ENCODE peak calls at places on chromosomes 4 and X, in ten cellular contexts. N is ovary, X is HCT116, B is tibial artery, K is adrenal gland, L is heart left ventricle, Q is brain microvascular endothelial cell, J is K562, T is left ventricle myocardium inferior, Z is GM23338. P is an unnamed sample.

GRCh38 chr4:177728361-177729152 is 286.3 kb upstream of the AGA start:
- DNase-seq in N (no peak), X (peak), B (no peak), K (no peak), L (no peak), Q (no peak), J (peak), T (no peak), Z (peak), P (peak)

GRCh38 chrX:70196961-70197805 is 19.9 kb downstream of the DGAT2L6 start:
- DNase-seq in N (no peak), X (peak), B (peak), K (peak), L (peak), Q (peak), J (peak), T (peak), Z (peak), P (peak)

GRCh38 chrX:135973025-135973547 is 702 bp downstream of the MMGT1 start:
- DNase-seq in N (no peak), X (no peak), B (peak), K (peak), L (no peak), Q (peak), J (peak), T (no peak), Z (peak), P (no peak)

GRCh38 chrX:11241720-11242119 is 51.5 kb upstream of the AMELX start:
- DNase-seq in N (no peak), X (no peak), B (peak), K (no peak), L (no peak), Q (no peak), J (no peak), T (no peak), Z (no peak), P (no peak)

GRCh38 chr4:119034276-119035008 is 101.2 kb upstream of the MYOZ2 start:
- DNase-seq in N (no peak), X (no peak), B (no peak), K (no peak), L (no peak), Q (no peak), J (no peak), T (no peak), Z (peak), P (no peak)

GRCh38 chr4:81255524-81255923 is 40.5 kb upstream of the PRKG2 start:
- DNase-seq in N (no peak), X (no peak), B (no peak), K (no peak), L (no peak), Q (peak), J (no peak), T (no peak), Z (no peak), P (no peak)

GRCh38 chr4:8724436-8725070 is 132.0 kb downstream of the CPZ start:
- DNase-seq in N (peak), X (no peak), B (peak), K (no peak), L (peak), Q (no peak), J (no peak), T (no peak), Z (no peak), P (no peak)

GRCh38 chrX:49838374-49838773 is 9.3 kb downstream of the PAGE4 start:
- DNase-seq in N (no peak), X (peak), B (no peak), K (peak), L (no peak), Q (peak), J (peak), T (no peak), Z (peak), P (peak)

GRCh38 chrX:130196453-130196852 is 24.7 kb downstream of the RAB33A start:
- DNase-seq in N (no peak), X (no peak), B (no peak), K (no peak), L (no peak), Q (no peak), J (no peak), T (no peak), Z (no peak), P (no peak)

GRCh38 chr4:56505269-56506109 is at the start of gene ARL9:
- DNase-seq in N (peak), X (no peak), B (peak), K (peak), L (peak), Q (peak), J (no peak), T (peak), Z (peak), P (peak)

GRCh38 chr4:159526172-159526571 is 423.3 kb downstream of the RAPGEF2 start:
- DNase-seq in N (no peak), X (no peak), B (no peak), K (no peak), L (no peak), Q (no peak), J (no peak), T (no peak), Z (no peak), P (no peak)

GRCh38 chr4:99180367-99181169 is 36.5 kb upstream of the ADH4 start:
- DNase-seq in N (no peak), X (no peak), B (peak), K (peak), L (no peak), Q (peak), J (no peak), T (no peak), Z (no peak), P (peak)

GRCh38 chrX:150258463-150259430 is 104.4 kb upstream of the MAMLD1 start:
- DNase-seq in N (no peak), X (no peak), B (no peak), K (no peak), L (no peak), Q (no peak), J (no peak), T (no peak), Z (no peak), P (no peak)

GRCh38 chrX:38206036-38206435 is 14.6 kb downstream of the SRPX start:
- DNase-seq in N (no peak), X (no peak), B (no peak), K (no peak), L (no peak), Q (peak), J (no peak), T (no peak), Z (no peak), P (no peak)

GRCh38 chrX:107857815-107858214 is 32.1 kb downstream of the MID2 start:
- DNase-seq in N (no peak), X (no peak), B (no peak), K (no peak), L (no peak), Q (no peak), J (no peak), T (no peak), Z (no peak), P (no peak)

GRCh38 chrX:117989512-117989911 is 127.1 kb downstream of the KLHL13 start:
- DNase-seq in N (no peak), X (no peak), B (no peak), K (no peak), L (no peak), Q (no peak), J (no peak), T (no peak), Z (no peak), P (no peak)

GRCh38 chr4:112038861-112039260 is 106.4 kb upstream of the FAM241A start:
- DNase-seq in N (no peak), X (no peak), B (no peak), K (no peak), L (no peak), Q (peak), J (no peak), T (no peak), Z (no peak), P (no peak)

GRCh38 chr4:76028242-76028859 is 5.1 kb upstream of the CXCL10 start:
- DNase-seq in N (no peak), X (no peak), B (no peak), K (no peak), L (no peak), Q (no peak), J (no peak), T (no peak), Z (no peak), P (no peak)

GRCh38 chrX:71210829-71211228 is 12.2 kb upstream of the GJB1 start:
- DNase-seq in N (no peak), X (no peak), B (no peak), K (no peak), L (no peak), Q (no peak), J (no peak), T (no peak), Z (no peak), P (no peak)

GRCh38 chr4:123856689-123857545 is 460.3 kb downstream of the SPRY1 start:
- DNase-seq in N (peak), X (no peak), B (peak), K (peak), L (peak), Q (peak), J (no peak), T (peak), Z (peak), P (no peak)

GRCh38 chr4:153365003-153365402 is 20.5 kb downstream of the MND1 start:
- DNase-seq in N (no peak), X (no peak), B (no peak), K (peak), L (no peak), Q (no peak), J (no peak), T (no peak), Z (no peak), P (no peak)

GRCh38 chrX:14032383-14032782 is 2.7 kb upstream of the GEMIN8 start:
- DNase-seq in N (no peak), X (no peak), B (peak), K (peak), L (peak), Q (peak), J (peak), T (no peak), Z (peak), P (no peak)

GRCh38 chrX:31420711-31421151 is 348.9 kb upstream of the FTHL17 start:
- DNase-seq in N (no peak), X (no peak), B (no peak), K (no peak), L (no peak), Q (no peak), J (no peak), T (no peak), Z (no peak), P (no peak)

GRCh38 chrX:108456971-108457477 is 17.4 kb downstream of the COL4A5 start:
- DNase-seq in N (no peak), X (no peak), B (no peak), K (no peak), L (no peak), Q (no peak), J (no peak), T (no peak), Z (no peak), P (no peak)

GRCh38 chr4:71198958-71199357 is 139.9 kb upstream of the SLC4A4 start:
- DNase-seq in N (no peak), X (no peak), B (no peak), K (no peak), L (no peak), Q (no peak), J (peak), T (no peak), Z (no peak), P (no peak)

GRCh38 chr4:8836664-8837171 is 34.9 kb downstream of the HMX1 start:
- DNase-seq in N (peak), X (no peak), B (peak), K (no peak), L (peak), Q (no peak), J (no peak), T (no peak), Z (no peak), P (no peak)

GRCh38 chr4:74016068-74016467 is 17.6 kb upstream of the CXCL5 start:
- DNase-seq in N (no peak), X (no peak), B (no peak), K (no peak), L (no peak), Q (no peak), J (no peak), T (no peak), Z (no peak), P (no peak)

DNA sequence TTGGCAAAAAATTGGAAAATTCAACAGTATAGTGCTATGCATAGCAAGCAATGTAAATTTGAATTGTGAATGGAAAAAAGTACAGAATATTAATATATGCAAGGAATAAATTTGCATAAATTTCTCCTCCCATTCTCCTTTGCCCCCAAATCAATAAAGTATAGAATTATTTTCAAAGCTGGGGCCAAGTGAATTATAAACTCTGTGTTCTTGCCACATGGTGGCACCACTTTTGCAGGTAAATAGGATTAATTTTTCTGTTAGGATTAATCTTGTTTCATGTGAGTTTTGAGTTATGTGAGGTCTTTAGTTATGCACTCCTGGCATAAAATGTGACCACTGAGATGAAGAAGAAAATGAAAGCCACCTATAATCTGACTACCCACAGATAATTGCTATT is 19.9 kb downstream of the COPS4 start:
- DNase-seq in N (no peak), X (peak), B (no peak), K (no peak), L (no peak), Q (no peak), J (no peak), T (no peak), Z (no peak), P (peak)
- TF ChIP-seq CTCF in N (no peak), X (peak), B (no peak), K (peak), L (peak), Q (peak), J (no peak), T (peak), Z (peak), P (peak)

GRCh38 chr4:186852964-186853391 is 129.3 kb upstream of the FAT1 start:
- DNase-seq in N (no peak), X (no peak), B (no peak), K (no peak), L (no peak), Q (no peak), J (no peak), T (no peak), Z (no peak), P (no peak)

GRCh38 chr4:186848437-186848836 is 124.8 kb upstream of the FAT1 start:
- DNase-seq in N (no peak), X (no peak), B (no peak), K (no peak), L (no peak), Q (no peak), J (no peak), T (no peak), Z (no peak), P (no peak)

GRCh38 chr4:186854256-186854655 is 130.6 kb upstream of the FAT1 start:
- DNase-seq in N (no peak), X (no peak), B (no peak), K (no peak), L (no peak), Q (no peak), J (no peak), T (no peak), Z (no peak), P (no peak)

GRCh38 chr4:186852078-186852420 is 128.4 kb upstream of the FAT1 start:
- DNase-seq in N (no peak), X (no peak), B (no peak), K (no peak), L (no peak), Q (no peak), J (no peak), T (no peak), Z (no peak), P (no peak)

DNA sequence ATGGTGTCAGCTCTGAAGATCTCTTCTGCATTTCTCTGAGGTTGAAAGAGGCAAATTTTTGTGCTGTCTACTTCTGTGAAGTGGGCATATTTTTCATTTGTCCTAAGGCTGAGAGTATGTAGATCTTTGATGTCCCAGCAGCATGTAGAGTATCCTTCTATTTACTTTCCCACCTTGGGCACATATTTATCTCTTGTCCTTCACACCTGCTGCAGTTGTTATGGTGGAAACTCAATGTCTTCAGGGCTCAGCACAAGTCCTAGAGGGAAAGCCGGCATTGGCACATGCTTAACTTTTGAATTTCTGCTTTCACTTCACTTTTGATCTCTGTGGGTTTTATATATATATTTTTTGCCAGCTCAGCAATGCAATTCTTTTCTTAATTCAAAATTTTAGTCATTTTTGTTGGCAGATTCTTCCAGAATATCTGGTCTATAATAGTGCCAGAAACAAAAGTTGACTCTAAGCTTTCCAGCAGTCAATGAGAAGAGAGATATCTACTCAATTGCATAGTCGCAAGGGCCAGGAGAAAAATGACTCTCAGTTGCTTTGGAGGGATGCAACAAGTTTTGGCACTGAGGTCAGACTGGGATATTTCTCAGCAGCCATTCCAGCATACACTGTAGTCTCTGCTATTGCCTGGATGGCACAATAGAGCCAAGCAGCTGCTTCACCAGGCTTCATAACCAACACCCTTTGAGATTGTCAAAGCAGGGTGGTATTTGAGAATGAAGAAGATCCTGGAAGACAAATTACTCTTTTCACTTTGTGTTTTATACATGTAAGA is 127.8 kb upstream of the FAT1 start:
- DNase-seq in N (no peak), X (no peak), B (no peak), K (no peak), L (no peak), Q (no peak), J (no peak), T (no peak), Z (no peak), P (no peak)
- H3K27ac ChIP-seq in N (no peak), X (no peak), B (no peak), K (no peak), L (no peak), Q (no peak), J (no peak), T (no peak), Z (no peak), P (no peak)

GRCh38 chr4:48832571-48832970 is 1.7 kb downstream of the OCIAD1 start:
- DNase-seq in N (no peak), X (no peak), B (no peak), K (no peak), L (no peak), Q (no peak), J (peak), T (no peak), Z (no peak), P (no peak)

GRCh38 chr4:48827622-48828021 is 3.3 kb upstream of the OCIAD1 start:
- DNase-seq in N (no peak), X (no peak), B (no peak), K (no peak), L (no peak), Q (no peak), J (no peak), T (no peak), Z (no peak), P (no peak)

GRCh38 chr4:48831532-48832015 is 686 bp downstream of the OCIAD1 start:
- DNase-seq in N (no peak), X (no peak), B (no peak), K (no peak), L (no peak), Q (no peak), J (no peak), T (no peak), Z (peak), P (no peak)

GRCh38 chr4:48836658-48837057 is 5.8 kb downstream of the OCIAD1 start:
- DNase-seq in N (no peak), X (no peak), B (no peak), K (no peak), L (no peak), Q (no peak), J (no peak), T (no peak), Z (no peak), P (no peak)

DNA sequence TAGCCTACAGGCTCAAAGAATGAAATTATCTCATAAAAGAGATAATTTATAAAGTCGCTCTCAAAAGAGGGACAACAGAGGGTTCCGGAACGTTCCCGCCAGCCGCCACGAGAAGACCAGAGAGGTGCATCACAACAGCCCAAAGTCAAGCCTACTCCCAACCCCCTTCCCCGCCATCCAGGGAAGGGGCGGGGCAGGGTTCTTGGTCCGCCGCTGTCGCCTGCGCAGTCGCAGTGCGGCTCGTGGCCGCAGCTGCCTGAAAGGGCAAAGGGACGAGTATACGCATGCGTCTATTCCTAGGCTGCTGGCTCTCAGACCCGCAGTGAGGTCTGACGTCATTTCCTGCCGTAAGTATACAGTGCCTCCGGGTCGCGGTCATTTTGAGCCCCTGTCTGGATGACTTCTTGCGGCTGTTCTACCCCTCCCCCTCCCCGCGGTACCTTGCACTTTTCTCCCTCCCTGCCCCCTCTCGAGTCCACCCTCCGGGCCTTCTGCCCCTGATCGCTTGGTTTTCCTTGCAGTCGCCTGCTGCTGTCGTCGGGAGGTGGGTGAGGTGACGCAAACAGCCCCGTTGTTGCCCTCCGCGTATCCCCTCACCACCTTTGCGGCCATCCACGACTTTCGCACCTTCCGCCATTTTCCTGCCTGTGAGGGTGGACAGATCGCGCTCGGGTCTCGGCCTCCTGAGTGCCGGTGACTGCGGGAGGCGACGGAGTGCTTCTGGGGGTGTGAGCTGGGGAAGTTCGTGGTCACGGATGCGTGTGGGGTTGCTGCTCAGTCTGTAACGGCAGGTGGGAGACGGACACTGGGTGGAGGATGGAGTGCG is at the start of gene OCIAD1:
- DNase-seq in N (peak), X (peak), B (peak), K (peak), L (peak), Q (peak), J (peak), T (peak), Z (peak), P (peak)
- TF ChIP-seq CTCF in N (no peak), X (no peak), B (no peak), K (no peak), L (no peak), Q (no peak), J (no peak), T (no peak), Z (no peak), P (no peak)

GRCh38 chr4:138686078-138686477 is 329.5 kb upstream of the NOCT start:
- DNase-seq in N (no peak), X (no peak), B (no peak), K (no peak), L (peak), Q (no peak), J (no peak), T (peak), Z (no peak), P (no peak)
- H3K27ac ChIP-seq in N (no peak), X (no peak), B (no peak), K (no peak), L (no peak), Q (no peak), J (no peak), T (peak), Z (no peak), P (no peak)